ENCODE peak calls at places on chromosomes 5 and 9, in five cellular contexts. J, V, S, H and B are unnamed samples.

GRCh38 chr9:87610200-87611155 is 112.8 kb downstream of the DAPK1 start:
- DNase-seq in J (no peak), V (no peak), S (no peak), H (no peak), B (no peak)

GRCh38 chr9:116144555-116144954 is 9.0 kb upstream of the PAPPA start:
- DNase-seq in J (no peak), V (no peak), S (no peak), H (no peak), B (peak)

GRCh38 chr5:103774736-103775135 is 212.1 kb upstream of the NUDT12 start:
- DNase-seq in J (peak), V (no peak), S (no peak), H (no peak), B (no peak)

GRCh38 chr5:174229640-174230350 is 184.3 kb downstream of the NSG2 start:
- DNase-seq in J (peak), V (peak), S (no peak), H (no peak), B (no peak)

GRCh38 chr5:96344678-96345612 is 88.1 kb downstream of the PCSK1 start:
- DNase-seq in J (peak), V (peak), S (peak), H (no peak), B (peak)

GRCh38 chr5:515273-515836 is 8.9 kb downstream of the SLC9A3 start:
- DNase-seq in J (no peak), V (no peak), S (no peak), H (no peak), B (no peak)

GRCh38 chr9:136946893-136947891 is 2.1 kb downstream of the C8G start:
- DNase-seq in J (no peak), V (no peak), S (no peak), H (no peak), B (no peak)

GRCh38 chr9:110752766-110753165 is 84.2 kb downstream of the MUSK start:
- DNase-seq in J (peak), V (peak), S (no peak), H (no peak), B (peak)

GRCh38 chr9:95477441-95477840 is 39.3 kb downstream of the PTCH1 start:
- DNase-seq in J (no peak), V (no peak), S (no peak), H (no peak), B (no peak)

GRCh38 chr9:959914-960313 is 16.5 kb upstream of the DMRT3 start:
- DNase-seq in J (no peak), V (no peak), S (no peak), H (no peak), B (no peak)

GRCh38 chr5:177427919-177428573 is 1.6 kb downstream of the GRK6 start:
- DNase-seq in J (no peak), V (no peak), S (no peak), H (no peak), B (no peak)

GRCh38 chr9:36728651-36729520 is 156.2 kb downstream of the MELK start:
- DNase-seq in J (peak), V (peak), S (peak), H (peak), B (peak)
- TF ChIP-seq CTCF in J (peak), V (peak), S (peak), H (peak), B (peak)

GRCh38 chr5:52787600-52788504 is at the start of the genes ITGA1 and PELO:
- DNase-seq in J (peak), V (peak), S (peak), H (peak), B (peak)
- TF ChIP-seq CTCF in J (peak), V (peak), S (peak), H (peak), B (peak)

GRCh38 chr9:128636024-128636390 is 20.6 kb downstream of the DYNC2I2 start:
- DNase-seq in J (no peak), V (no peak), S (no peak), H (peak), B (peak)
- TF ChIP-seq CTCF in J (peak), V (peak), S (no peak), H (peak), B (no peak)

GRCh38 chr5:10653033-10653432 is 89.2 kb downstream of the ANKRD33B start:
- DNase-seq in J (no peak), V (no peak), S (no peak), H (peak), B (no peak)
- TF ChIP-seq CTCF in J (no peak), V (no peak), S (no peak), H (no peak), B (no peak)

DNA sequence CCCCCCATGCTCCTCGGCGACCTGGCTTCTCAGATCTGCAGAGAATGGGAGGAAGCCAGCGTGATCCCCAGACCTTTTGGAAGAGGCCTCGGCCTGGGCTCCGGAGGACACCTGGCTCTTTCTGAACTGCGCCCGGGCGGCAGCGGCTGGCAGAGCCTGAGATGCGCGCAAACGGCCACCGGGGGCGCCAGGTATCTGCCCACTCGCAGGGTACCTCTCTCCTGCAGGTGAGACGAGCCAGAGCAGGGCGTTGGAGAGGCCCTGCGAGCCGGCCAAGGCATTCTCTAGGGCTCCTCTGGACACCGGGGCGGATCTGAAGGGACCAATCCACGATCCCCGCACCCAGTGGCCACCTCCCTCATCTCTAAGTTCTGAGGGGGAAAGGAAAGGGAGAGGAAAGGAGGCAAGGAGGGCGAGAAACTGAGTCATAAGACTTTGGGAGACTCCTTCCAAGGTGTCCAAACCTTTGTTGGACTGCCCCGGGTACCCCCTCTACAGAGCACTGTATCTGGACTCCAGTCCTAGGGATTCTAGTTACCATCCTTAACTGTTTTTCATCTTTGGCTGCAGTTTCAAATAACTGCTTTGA is 55.0 kb upstream of the SLC46A2 start:
- DNase-seq in J (no peak), V (no peak), S (no peak), H (no peak), B (no peak)
- TF ChIP-seq CTCF in J (peak), V (no peak), S (peak), H (no peak), B (no peak)

GRCh38 chr5:80008945-80009344 is 17.9 kb upstream of the MTX3 start:
- DNase-seq in J (no peak), V (no peak), S (no peak), H (no peak), B (no peak)

GRCh38 chr5:80010754-80011392 is 19.8 kb upstream of the MTX3 start:
- DNase-seq in J (no peak), V (no peak), S (no peak), H (peak), B (no peak)
- TF ChIP-seq CTCF in J (no peak), V (no peak), S (no peak), H (no peak), B (no peak)

GRCh38 chr9:93679536-93680444 is 103.4 kb downstream of the PHF2 start:
- DNase-seq in J (no peak), V (no peak), S (peak), H (peak), B (no peak)

GRCh38 chr9:93678199-93679019 is 102.0 kb downstream of the PHF2 start:
- DNase-seq in J (no peak), V (no peak), S (no peak), H (peak), B (no peak)

GRCh38 chr9:93682155-93682968 is 106.0 kb downstream of the PHF2 start:
- DNase-seq in J (peak), V (no peak), S (peak), H (peak), B (peak)

GRCh38 chr9:93681316-93682154 is 105.2 kb downstream of the PHF2 start:
- DNase-seq in J (no peak), V (no peak), S (peak), H (peak), B (no peak)

DNA sequence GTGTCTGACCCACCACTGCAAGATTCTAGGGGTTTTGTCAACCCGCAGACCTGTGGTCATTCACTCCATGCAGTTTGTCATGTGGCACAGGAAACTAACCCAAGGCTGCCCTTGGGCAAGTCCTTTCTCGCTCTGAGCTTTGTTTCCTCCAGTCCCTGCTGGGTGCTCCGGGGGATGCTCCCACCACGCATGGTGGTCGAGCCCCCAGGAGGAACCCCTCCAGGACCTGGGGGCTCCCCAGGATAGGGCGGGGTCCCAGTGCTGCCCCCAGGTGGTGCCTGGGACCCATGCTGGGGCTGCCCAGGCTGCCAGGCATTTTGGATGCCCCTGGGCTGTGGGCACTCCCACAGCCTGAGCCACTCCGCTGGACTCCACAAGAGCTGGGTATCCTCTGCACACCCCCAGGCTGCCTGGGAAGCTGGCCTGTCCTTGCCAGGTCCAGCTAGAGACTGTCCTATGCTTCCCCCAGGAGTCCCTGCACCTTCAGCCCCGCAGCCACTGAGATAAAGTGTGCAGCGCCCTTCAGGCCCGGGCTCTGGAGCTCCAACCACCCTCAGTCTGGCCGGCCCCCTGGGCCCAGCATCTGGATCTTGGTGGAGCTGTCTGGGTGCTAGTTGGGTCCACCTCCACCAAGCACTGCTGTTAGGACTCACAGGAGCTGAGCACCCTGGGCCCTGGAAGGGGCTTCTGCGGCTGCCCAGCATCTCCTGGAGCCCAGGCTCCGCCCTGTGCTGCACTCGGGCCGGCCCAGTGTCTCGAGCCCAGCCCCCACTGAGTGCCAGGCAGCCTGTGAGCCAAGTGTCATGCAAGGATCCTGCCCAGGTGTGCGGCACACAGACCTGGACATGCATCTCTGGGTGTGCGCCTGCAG is 104.3 kb downstream of the PHF2 start:
- DNase-seq in J (no peak), V (no peak), S (peak), H (peak), B (no peak)
- TF ChIP-seq CTCF in J (peak), V (peak), S (no peak), H (no peak), B (no peak)

GRCh38 chr5:180908998-180909731 is 10.2 kb downstream of the BTNL8 start:
- DNase-seq in J (no peak), V (no peak), S (no peak), H (no peak), B (no peak)

GRCh38 chr5:180910735-180911134 is 11.8 kb downstream of the BTNL8 start:
- DNase-seq in J (no peak), V (no peak), S (no peak), H (no peak), B (no peak)

GRCh38 chr5:180909782-180910181 is 10.8 kb downstream of the BTNL8 start:
- DNase-seq in J (no peak), V (no peak), S (no peak), H (no peak), B (no peak)

GRCh38 chr5:180910182-180910581 is 11.2 kb downstream of the BTNL8 start:
- DNase-seq in J (no peak), V (no peak), S (no peak), H (no peak), B (no peak)

GRCh38 chr5:180908400-180908799 is 9.4 kb downstream of the BTNL8 start:
- DNase-seq in J (no peak), V (no peak), S (no peak), H (no peak), B (no peak)
- TF ChIP-seq CTCF in J (no peak), V (no peak), S (no peak), H (no peak), B (no peak)